ENCODE peak calls at places on chromosomes 6 and 20, in six cellular contexts. E, W, X, L, O and A are unnamed samples.

GRCh38 chr6:106182455-106182854 is 96.3 kb downstream of the PRDM1 start:
- DNase-seq in L (no peak), X (no peak), E (no peak), O (peak), W (no peak), A (no peak)

GRCh38 chr6:29864037-29864795 is 36.6 kb downstream of the HLA-G start:
- DNase-seq in W (no peak), X (no peak), E (no peak), L (no peak), O (no peak), A (no peak)

GRCh38 chr6:33683576-33684427 is 27.7 kb downstream of the UQCC2 start:
- DNase-seq in O (no peak), W (no peak), L (no peak), X (no peak), E (no peak), A (no peak)

GRCh38 chr6:53847796-53848314 is 53.0 kb downstream of the LRRC1 start:
- DNase-seq in E (no peak), L (no peak), O (no peak), X (no peak), W (no peak), A (no peak)

GRCh38 chr6:95365454-95365853 is 211.9 kb upstream of the MANEA start:
- DNase-seq in E (no peak), W (no peak), O (no peak), X (no peak), L (no peak), A (peak)

GRCh38 chr6:109308018-109308492 is 74.2 kb downstream of the CD164 start:
- DNase-seq in L (no peak), W (no peak), X (peak), O (peak), E (peak), A (peak)

GRCh38 chr6:6461138-6461537 is 127.4 kb upstream of the LY86 start:
- DNase-seq in L (no peak), W (no peak), X (no peak), E (no peak), O (no peak), A (no peak)

GRCh38 chr20:32510601-32511357 is 74.4 kb downstream of the NOL4L start:
- DNase-seq in W (no peak), E (no peak), O (no peak), X (no peak), L (no peak), A (peak)

GRCh38 chr20:44728835-44729342 is 13.7 kb downstream of the CCN5 start:
- DNase-seq in O (no peak), L (no peak), W (no peak), E (peak), X (peak), A (peak)

GRCh38 chr20:36815454-36816091 is 42.0 kb upstream of the DSN1 start:
- DNase-seq in X (no peak), E (no peak), W (no peak), L (no peak), O (no peak), A (no peak)

GRCh38 chr20:43840382-43841070 is 74.1 kb upstream of the TOX2 start:
- DNase-seq in O (peak), X (peak), W (peak), E (peak), L (peak), A (peak)

GRCh38 chr6:136226027-136226673 is 24.0 kb downstream of the MTFR2 start:
- DNase-seq in X (peak), E (peak), L (no peak), W (peak), O (peak), A (peak)

GRCh38 chr20:18928626-18929025 is 115.0 kb downstream of the SCP2D1 start:
- DNase-seq in W (no peak), L (no peak), X (no peak), E (no peak), O (no peak), A (no peak)

GRCh38 chr6:28206527-28207243 is 18.4 kb upstream of the ZSCAN9 start:
- DNase-seq in O (no peak), W (peak), L (no peak), E (no peak), X (peak), A (peak)

GRCh38 chr20:33556237-33556636 is 66.3 kb downstream of the CBFA2T2 start:
- DNase-seq in W (no peak), L (no peak), X (no peak), E (no peak), O (no peak), A (no peak)

GRCh38 chr20:33552519-33552918 is 62.6 kb downstream of the CBFA2T2 start:
- DNase-seq in X (no peak), O (no peak), L (no peak), E (no peak), W (no peak), A (peak)

GRCh38 chr20:33551778-33552177 is 61.9 kb downstream of the CBFA2T2 start:
- DNase-seq in W (no peak), E (peak), X (peak), O (no peak), L (no peak), A (no peak)

GRCh38 chr20:33555755-33556154 is 65.9 kb downstream of the CBFA2T2 start:
- DNase-seq in L (no peak), O (no peak), E (no peak), X (no peak), W (no peak), A (no peak)

DNA sequence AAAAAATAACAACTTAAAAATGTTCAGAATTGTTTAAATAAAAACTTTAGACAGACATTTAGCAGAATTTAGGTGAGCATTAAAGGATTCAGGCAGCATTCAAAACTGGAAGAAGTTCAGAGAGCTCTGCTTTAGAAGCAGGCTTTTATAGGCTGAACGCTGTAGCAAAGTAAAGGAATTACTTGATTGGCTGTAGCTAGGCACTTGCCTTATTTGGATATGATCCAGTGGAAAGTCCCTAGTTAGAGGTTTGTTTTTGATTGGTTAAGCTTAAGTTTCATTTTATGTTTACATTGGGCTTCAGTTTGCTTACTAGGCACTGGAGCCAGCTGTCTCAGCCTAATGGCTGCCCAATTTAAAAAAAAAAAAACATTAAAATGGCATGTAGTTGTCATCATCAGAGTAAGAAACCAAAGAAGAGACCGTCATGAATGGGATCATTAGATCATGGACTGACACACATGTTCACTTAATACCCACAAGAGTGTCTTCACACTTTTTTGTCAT is 65.1 kb downstream of the CBFA2T2 start:
- DNase-seq in O (peak), W (no peak), X (peak), L (no peak), E (peak), A (peak)
- H3K4me3 ChIP-seq in O (no peak), W (no peak), X (no peak), L (peak), E (no peak), A (no peak)

DNA sequence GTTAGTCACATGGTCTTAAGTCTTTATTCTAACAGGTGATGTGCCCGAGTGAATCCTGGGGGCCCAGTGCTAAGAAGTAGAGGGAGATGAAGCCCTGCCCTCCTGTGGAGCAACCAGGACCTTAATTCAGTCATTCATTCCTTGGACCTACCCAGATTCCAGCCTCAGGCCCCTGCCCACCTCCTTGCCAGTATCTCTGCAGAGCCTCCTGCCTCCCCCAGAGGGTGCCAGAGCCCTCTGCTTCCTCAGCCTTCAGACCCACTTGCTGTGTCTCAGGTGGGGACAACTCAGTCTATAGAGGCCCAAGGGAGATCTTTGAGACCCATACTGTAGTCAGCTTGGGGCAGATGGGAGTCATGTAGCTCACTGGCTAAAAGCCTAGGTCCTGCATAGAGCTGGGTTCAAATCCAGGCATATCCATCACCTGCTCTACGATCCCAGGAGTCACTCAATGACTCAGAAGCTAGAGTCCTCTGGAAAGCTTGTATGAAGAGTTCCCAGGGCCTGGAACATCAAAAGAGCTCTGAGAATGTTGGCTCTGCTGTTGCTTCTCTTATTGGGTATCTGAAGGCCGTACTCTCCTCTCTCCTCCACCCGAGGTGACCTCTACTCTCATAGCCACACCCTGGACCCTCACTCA is 3.9 kb upstream of the SIGLEC1 start:
- DNase-seq in E (peak), X (peak), L (peak), W (peak), O (peak), A (peak)
- H2AK5ac ChIP-seq in E (no peak), X (no peak), L (no peak), W (no peak), O (no peak), A (no peak)

DNA sequence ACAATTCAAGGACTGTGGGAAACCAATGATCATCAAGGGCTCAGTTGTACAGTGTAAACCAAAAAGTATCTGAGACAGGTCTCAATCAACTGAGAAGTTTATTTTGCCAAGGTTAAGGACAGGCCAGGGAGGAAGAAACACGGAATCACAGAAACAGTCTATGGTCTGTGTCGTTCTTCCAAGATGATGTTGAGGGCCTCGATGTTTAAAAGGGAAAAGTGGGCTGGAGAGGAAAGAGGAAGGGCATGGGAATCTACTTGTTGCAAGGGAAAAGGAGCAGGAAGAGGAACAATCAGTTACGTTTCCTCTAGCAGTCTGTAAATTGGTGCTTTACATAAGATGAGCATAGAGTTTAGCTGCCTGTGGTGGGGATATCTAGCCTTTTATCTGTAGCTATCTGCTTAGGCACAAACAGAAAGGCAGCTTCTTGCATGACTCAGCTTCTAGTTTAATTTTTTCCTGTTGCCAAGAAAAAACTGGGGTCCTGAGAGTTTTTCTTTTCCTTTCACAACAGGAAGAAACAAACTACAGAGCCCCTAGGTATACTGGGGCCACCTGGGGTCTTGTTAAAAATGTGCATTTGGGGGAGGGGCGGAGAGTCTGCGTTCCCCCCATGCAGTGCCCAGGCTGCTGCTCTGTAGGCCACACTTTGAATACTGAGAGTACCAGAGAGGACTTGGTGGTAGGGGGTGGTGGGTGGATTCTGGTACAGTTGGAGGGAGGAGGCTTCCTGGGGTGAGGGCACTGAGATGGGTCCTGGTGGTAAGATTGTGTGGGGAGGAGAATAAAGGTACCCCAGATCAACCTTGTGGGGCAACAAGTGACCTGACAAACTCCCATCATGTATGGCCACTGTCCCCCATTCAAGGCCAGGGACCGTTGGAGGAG is 35.3 kb upstream of the EZR start:
- DNase-seq in E (peak), X (peak), L (no peak), O (peak), W (no peak), A (peak)
- H3K4me3 ChIP-seq in E (no peak), X (no peak), L (peak), O (no peak), W (no peak), A (no peak)

GRCh38 chr20:12891643-12892042 is 117.1 kb upstream of the SPTLC3 start:
- DNase-seq in L (no peak), W (no peak), O (no peak), X (no peak), E (no peak), A (peak)
- H2AK5ac ChIP-seq in L (no peak), W (no peak), O (no peak), X (no peak), E (no peak), A (no peak)

GRCh38 chr6:44228836-44229235 is 5.4 kb downstream of the SLC29A1 start:
- DNase-seq in E (no peak), L (no peak), O (peak), X (no peak), W (no peak), A (no peak)

GRCh38 chr6:44229376-44230033 is 6.1 kb downstream of the SLC29A1 start:
- DNase-seq in E (no peak), X (no peak), L (no peak), O (peak), W (no peak), A (no peak)

GRCh38 chr6:44228031-44228430 is 4.6 kb downstream of the SLC29A1 start:
- DNase-seq in L (no peak), X (no peak), W (no peak), O (no peak), E (no peak), A (no peak)

GRCh38 chr6:44227138-44227770 is 3.9 kb downstream of the SLC29A1 start:
- DNase-seq in W (no peak), E (no peak), L (no peak), X (no peak), O (no peak), A (peak)

GRCh38 chr6:44228433-44228832 is 5.0 kb downstream of the SLC29A1 start:
- DNase-seq in X (no peak), L (no peak), E (no peak), O (no peak), W (no peak), A (no peak)
- H3K4me3 ChIP-seq in X (no peak), L (no peak), E (no peak), O (no peak), W (no peak), A (no peak)

GRCh38 chr6:170008386-170008785 is 257.0 kb downstream of the ERMARD start:
- DNase-seq in L (no peak), W (no peak), O (no peak), X (no peak), E (no peak), A (no peak)
- H2AK5ac ChIP-seq in L (peak), W (peak), O (peak), X (no peak), E (no peak), A (peak)